ENCODE peak calls at places on chromosomes 16 and 17, in six cellular contexts. I is AG08395, W is KG1, D is HCT116, N is NCI-H2107, R is B cell. Y is an unnamed sample.

GRCh38 chr16:81585785-81586184 is 141.2 kb downstream of the CMIP start:
- DNase-seq in D (peak), W (no peak), I (no peak), N (no peak), R (no peak), Y (no peak)

GRCh38 chr16:17777461-17777863 is 306.7 kb upstream of the XYLT1 start:
- DNase-seq in W (no peak), I (peak), N (no peak), R (no peak), D (no peak), Y (peak)

GRCh38 chr17:28402224-28402630 is 3.8 kb downstream of the SLC46A1 start:
- DNase-seq in W (no peak), R (no peak), D (no peak), I (no peak), N (no peak), Y (no peak)

GRCh38 chr16:84650062-84650991 is 2.0 kb downstream of the KLHL36 start:
- DNase-seq in W (no peak), N (no peak), I (peak), D (no peak), R (no peak), Y (no peak)

GRCh38 chr17:34227707-34228106 is 27.4 kb upstream of the CCL2 start:
- DNase-seq in I (no peak), R (no peak), W (no peak), N (no peak), D (no peak), Y (no peak)

GRCh38 chr16:35753559-35754390 is 2294.4 kb downstream of the TP53TG3F start:
- DNase-seq in W (no peak), D (no peak), N (no peak), I (no peak), R (no peak), Y (no peak)

GRCh38 chr17:50266384-50267073 is 7.7 kb upstream of the TMEM92 start:
- DNase-seq in I (peak), N (no peak), R (no peak), W (no peak), D (no peak), Y (peak)

GRCh38 chr16:67169642-67170167 is 633 bp upstream of the NOL3 start:
- DNase-seq in I (no peak), N (no peak), W (no peak), D (no peak), R (peak), Y (no peak)

GRCh38 chr16:88939814-88940195 is 37.2 kb downstream of the CBFA2T3 start:
- DNase-seq in I (no peak), R (peak), N (no peak), D (no peak), W (no peak), Y (no peak)

GRCh38 chr17:2282297-2282873 is 21.2 kb downstream of the SMG6 start:
- DNase-seq in N (no peak), W (no peak), D (peak), R (peak), I (peak), Y (peak)

GRCh38 chr16:81544691-81545365 is 100.2 kb downstream of the CMIP start:
- DNase-seq in I (no peak), D (no peak), W (no peak), R (no peak), N (no peak), Y (no peak)

GRCh38 chr17:76641501-76641900 is 2.1 kb downstream of the ST6GALNAC1 start:
- DNase-seq in W (no peak), D (peak), N (no peak), R (no peak), I (no peak), Y (no peak)

GRCh38 chr17:2883544-2884203 is 87.4 kb downstream of the RAP1GAP2 start:
- DNase-seq in W (no peak), N (peak), R (no peak), D (no peak), I (peak), Y (no peak)

GRCh38 chr16:26614102-26614864 is 452.4 kb upstream of the C16orf82 start:
- DNase-seq in D (no peak), W (no peak), N (no peak), I (no peak), R (no peak), Y (no peak)

GRCh38 chr17:55699178-55699865 is 23.3 kb downstream of the TMEM100 start:
- DNase-seq in W (no peak), N (no peak), D (no peak), R (no peak), I (no peak), Y (no peak)

GRCh38 chr17:81684442-81684911 is 666 bp downstream of the HGS start:
- DNase-seq in I (peak), N (no peak), D (no peak), R (no peak), W (no peak), Y (peak)

GRCh38 chr16:1469693-1470201 is 5.1 kb downstream of the CLCN7 start:
- DNase-seq in W (peak), N (no peak), D (no peak), I (no peak), R (no peak), Y (no peak)

GRCh38 chr17:29390856-29391631 is 881 bp downstream of the TAOK1 start:
- DNase-seq in N (no peak), W (no peak), I (no peak), R (no peak), D (no peak), Y (no peak)

GRCh38 chr16:56457927-56458470 is 6.6 kb downstream of the OGFOD1 start:
- DNase-seq in I (no peak), D (no peak), R (no peak), W (no peak), N (no peak), Y (no peak)

GRCh38 chr16:9351841-9352434 is 260.5 kb downstream of the HAPSTR1 start:
- DNase-seq in W (no peak), I (no peak), R (no peak), D (no peak), N (no peak), Y (no peak)

GRCh38 chr16:6206080-6206479 is 1108.5 kb upstream of the EEF2KMT start:
- DNase-seq in I (no peak), D (no peak), R (no peak), W (no peak), N (no peak), Y (no peak)

GRCh38 chr17:31654936-31655335 is 204.1 kb downstream of the COPRS start:
- DNase-seq in N (no peak), R (no peak), W (no peak), D (no peak), I (no peak), Y (no peak)

GRCh38 chr17:1399679-1400512 is at the start of gene YWHAE:
- DNase-seq in W (peak), N (peak), D (peak), R (peak), I (peak), Y (peak)

GRCh38 chr16:30658731-30659506 is 688 bp downstream of the FBRS start:
- DNase-seq in R (peak), N (peak), D (peak), I (peak), W (peak), Y (peak)

GRCh38 chr16:22314661-22315626 is 17.7 kb downstream of the POLR3E start:
- DNase-seq in I (no peak), N (no peak), D (no peak), R (no peak), W (no peak), Y (no peak)

GRCh38 chr17:28901866-28902818 is 737 bp downstream of the DHRS13 start:
- DNase-seq in D (no peak), R (no peak), W (no peak), I (peak), N (peak), Y (no peak)

GRCh38 chr17:38466346-38467315 is 38.4 kb downstream of the ARHGAP23 start:
- DNase-seq in I (no peak), D (no peak), W (no peak), N (no peak), R (peak), Y (no peak)

GRCh38 chr17:51741447-51741846 is 417.1 kb downstream of the CA10 start:
- DNase-seq in D (no peak), N (no peak), W (no peak), R (no peak), I (no peak), Y (no peak)

GRCh38 chr16:8355714-8356113 is 234.6 kb downstream of the TMEM114 start:
- DNase-seq in I (no peak), R (no peak), D (no peak), W (no peak), N (no peak), Y (no peak)

GRCh38 chr17:1201132-1201702 is 21.4 kb upstream of the ABR start:
- DNase-seq in W (no peak), I (no peak), N (no peak), D (no peak), R (no peak), Y (no peak)

GRCh38 chr17:27155866-27156265 is 138.0 kb upstream of the WSB1 start:
- DNase-seq in I (no peak), W (no peak), D (no peak), R (no peak), N (no peak), Y (no peak)

GRCh38 chr17:32124985-32125847 is 17.1 kb upstream of the RHOT1 start:
- DNase-seq in I (no peak), N (no peak), W (no peak), D (no peak), R (no peak), Y (no peak)